ENCODE peak calls at places on chromosome 12, in seven cellular contexts. L is GM12878; E is activated T-cell treated with anti-CD3 and anti-CD28 coated beads, Interleukin-2, amount 50 U/mL, for 48 hours; O is uterus; P is fibroblast of the conjunctiva; D is NCI-H345; R is activated gamma-delta T cell. G is an unnamed sample.

GRCh38 chr12:26410686-26411085 is 215.3 kb downstream of the SSPN start:
- DNase-seq in L (no peak), E (no peak), O (no peak), P (no peak), D (no peak), R (no peak), G (no peak)

GRCh38 chr12:132711169-132711843 is 664 bp downstream of the PGAM5 start:
- DNase-seq in L (no peak), E (peak), O (no peak), P (no peak), D (peak), R (no peak), G (no peak)

GRCh38 chr12:94650143-94651056 is at the start of gene TMCC3:
- DNase-seq in L (no peak), E (peak), O (peak), P (no peak), D (peak), R (peak), G (no peak)

GRCh38 chr12:65232490-65233077 is 45.9 kb upstream of the MSRB3 start:
- DNase-seq in L (no peak), E (no peak), O (no peak), P (peak), D (no peak), R (no peak), G (no peak)

GRCh38 chr12:105198961-105199360 is 37.0 kb downstream of the APPL2 start:
- DNase-seq in L (no peak), E (no peak), O (no peak), P (no peak), D (no peak), R (no peak), G (no peak)

GRCh38 chr12:82745062-82745461 is 58.4 kb downstream of the TMTC2 start:
- DNase-seq in L (no peak), E (no peak), O (no peak), P (no peak), D (no peak), R (no peak), G (no peak)

GRCh38 chr12:113174461-113175384 is 10.6 kb downstream of the DDX54 start:
- DNase-seq in L (no peak), E (peak), O (peak), P (peak), D (peak), R (no peak), G (peak)

GRCh38 chr12:46788247-46788887 is 37.4 kb downstream of the SLC38A4 start:
- DNase-seq in L (no peak), E (no peak), O (no peak), P (no peak), D (no peak), R (no peak), G (no peak)

GRCh38 chr12:121911824-121912585 is 6.4 kb upstream of the CFAP251 start:
- DNase-seq in L (no peak), E (peak), O (no peak), P (no peak), D (no peak), R (no peak), G (no peak)

GRCh38 chr12:132881853-132882252 is 5.6 kb downstream of the CHFR start:
- DNase-seq in L (no peak), E (no peak), O (no peak), P (no peak), D (no peak), R (no peak), G (no peak)

GRCh38 chr12:101768781-101769180 is 29.5 kb upstream of the SYCP3 start:
- DNase-seq in L (no peak), E (no peak), O (no peak), P (no peak), D (no peak), R (no peak), G (no peak)

GRCh38 chr12:28937196-28937595 is 211.9 kb upstream of the FAR2 start:
- DNase-seq in L (no peak), E (no peak), O (no peak), P (no peak), D (no peak), R (no peak), G (no peak)

GRCh38 chr12:53842686-53843085 is 90.9 kb upstream of the CISTR start:
- DNase-seq in L (no peak), E (no peak), O (no peak), P (no peak), D (no peak), R (no peak), G (no peak)

GRCh38 chr12:12922978-12923377 is 29.0 kb downstream of the GPRC5D start:
- DNase-seq in L (no peak), E (no peak), O (no peak), P (no peak), D (no peak), R (no peak), G (no peak)

GRCh38 chr12:53492188-53492587 is 7.1 kb downstream of the MAP3K12 start:
- DNase-seq in L (no peak), E (no peak), O (no peak), P (no peak), D (peak), R (no peak), G (no peak)

GRCh38 chr12:71846322-71846940 is 6.9 kb downstream of the TBC1D15 start:
- DNase-seq in L (no peak), E (no peak), O (no peak), P (peak), D (no peak), R (no peak), G (no peak)

GRCh38 chr12:13339538-13339937 is 143.0 kb downstream of the EMP1 start:
- DNase-seq in L (no peak), E (no peak), O (no peak), P (no peak), D (no peak), R (no peak), G (no peak)

GRCh38 chr12:108156717-108157116 is 27.6 kb downstream of the WSCD2 start:
- DNase-seq in L (no peak), E (no peak), O (no peak), P (no peak), D (no peak), R (no peak), G (no peak)

GRCh38 chr12:112906712-112907414 is at the start of gene OAS1:
- DNase-seq in L (peak), E (peak), O (peak), P (peak), D (peak), R (no peak), G (no peak)

GRCh38 chr12:18446245-18446644 is 184.9 kb downstream of the PIK3C2G start:
- DNase-seq in L (no peak), E (no peak), O (no peak), P (no peak), D (no peak), R (no peak), G (no peak)

GRCh38 chr12:119153477-119154434 is 25.0 kb upstream of the HSPB8 start:
- DNase-seq in L (no peak), E (peak), O (peak), P (no peak), D (no peak), R (no peak), G (no peak)

GRCh38 chr12:89228466-89228865 is 123.8 kb downstream of the DUSP6 start:
- DNase-seq in L (no peak), E (no peak), O (no peak), P (no peak), D (no peak), R (no peak), G (no peak)

GRCh38 chr12:7989827-7990491 is 42.6 kb upstream of the FOXJ2 start:
- DNase-seq in L (no peak), E (peak), O (no peak), P (no peak), D (no peak), R (no peak), G (peak)

GRCh38 chr12:61654698-61655097 is 605.5 kb upstream of the USP15 start:
- DNase-seq in L (no peak), E (no peak), O (no peak), P (no peak), D (no peak), R (no peak), G (no peak)

GRCh38 chr12:42780671-42781070 is 191.1 kb upstream of the PRICKLE1 start:
- DNase-seq in L (no peak), E (no peak), O (no peak), P (no peak), D (no peak), R (no peak), G (no peak)

GRCh38 chr12:57085999-57086950 is 2.6 kb upstream of the NAB2 start:
- DNase-seq in L (no peak), E (peak), O (peak), P (peak), D (no peak), R (no peak), G (peak)

GRCh38 chr12:122851820-122852219 is 16.6 kb downstream of the HIP1R start:
- DNase-seq in L (no peak), E (no peak), O (no peak), P (peak), D (no peak), R (no peak), G (no peak)

GRCh38 chr12:67269632-67270578 is 747 bp downstream of the CAND1 start:
- DNase-seq in L (no peak), E (peak), O (peak), P (no peak), D (peak), R (peak), G (peak)

GRCh38 chr12:120101182-120101581 is 15.4 kb downstream of the RAB35 start:
- DNase-seq in L (no peak), E (no peak), O (peak), P (no peak), D (no peak), R (no peak), G (no peak)